ENCODE peak calls at places on chromosomes 4 and X, in seven cellular contexts. One of them, this sample, is unnamed.

GRCh38 chr4:67885727-67886126 is 1.9 kb upstream of the TMPRSS11D start:
- DNase-seq in breast epithelium: no peak
- DNase-seq in prostate gland: no peak
- DNase-seq in Panc1: peak
- DNase-seq in stomach: no peak
- DNase-seq in suprapubic skin: no peak
- DNase-seq in HL-60: peak
- DNase-seq in this sample: peak

GRCh38 chr4:146916479-146917076 is 29.1 kb downstream of the TTC29 start:
- DNase-seq in breast epithelium: no peak
- DNase-seq in prostate gland: no peak
- DNase-seq in Panc1: peak
- DNase-seq in stomach: no peak
- DNase-seq in suprapubic skin: no peak
- DNase-seq in HL-60: no peak
- DNase-seq in this sample: peak

GRCh38 chr4:52376107-52376704 is 282.9 kb downstream of the USP46 start:
- DNase-seq in breast epithelium: no peak
- DNase-seq in prostate gland: no peak
- DNase-seq in Panc1: peak
- DNase-seq in stomach: no peak
- DNase-seq in suprapubic skin: no peak
- DNase-seq in HL-60: peak
- DNase-seq in this sample: peak

GRCh38 chr4:4574792-4575191 is 32.9 kb upstream of the STX18 start:
- DNase-seq in breast epithelium: no peak
- DNase-seq in prostate gland: peak
- DNase-seq in Panc1: peak
- DNase-seq in stomach: no peak
- DNase-seq in suprapubic skin: no peak
- DNase-seq in HL-60: no peak
- DNase-seq in this sample: peak

GRCh38 chrX:94361241-94361640 is 687.2 kb downstream of the FAM133A start:
- DNase-seq in breast epithelium: no peak
- DNase-seq in prostate gland: no peak
- DNase-seq in Panc1: no peak
- DNase-seq in stomach: no peak
- DNase-seq in suprapubic skin: no peak
- DNase-seq in HL-60: no peak
- DNase-seq in this sample: no peak

GRCh38 chr4:37928896-37929537 is 31.2 kb upstream of the PTTG2 start:
- DNase-seq in breast epithelium: no peak
- DNase-seq in prostate gland: no peak
- DNase-seq in Panc1: no peak
- DNase-seq in stomach: no peak
- DNase-seq in suprapubic skin: no peak
- DNase-seq in HL-60: no peak
- DNase-seq in this sample: no peak

GRCh38 chrX:86002076-86002896 is 45.1 kb downstream of the CHM start:
- DNase-seq in breast epithelium: no peak
- DNase-seq in prostate gland: no peak
- DNase-seq in Panc1: no peak
- DNase-seq in stomach: peak
- DNase-seq in suprapubic skin: no peak
- DNase-seq in HL-60: peak
- DNase-seq in this sample: no peak

GRCh38 chrX:39736219-39737211 is 361.2 kb downstream of the BCOR start:
- DNase-seq in breast epithelium: peak
- DNase-seq in prostate gland: peak
- DNase-seq in Panc1: no peak
- DNase-seq in stomach: peak
- DNase-seq in suprapubic skin: peak
- DNase-seq in HL-60: no peak
- DNase-seq in this sample: peak

GRCh38 chr4:98570160-98570797 is 88.1 kb downstream of the TSPAN5 start:
- DNase-seq in breast epithelium: no peak
- DNase-seq in prostate gland: no peak
- DNase-seq in Panc1: no peak
- DNase-seq in stomach: no peak
- DNase-seq in suprapubic skin: no peak
- DNase-seq in HL-60: no peak
- DNase-seq in this sample: no peak

GRCh38 chrX:9340619-9341304 is 124.1 kb upstream of the TBL1X start:
- DNase-seq in breast epithelium: no peak
- DNase-seq in prostate gland: peak
- DNase-seq in Panc1: no peak
- DNase-seq in stomach: peak
- DNase-seq in suprapubic skin: peak
- DNase-seq in HL-60: peak
- DNase-seq in this sample: peak
- TF ChIP-seq POLR2AphosphoS5 in breast epithelium: no peak
- TF ChIP-seq POLR2AphosphoS5 in prostate gland: no peak
- TF ChIP-seq POLR2AphosphoS5 in Panc1: no peak
- TF ChIP-seq POLR2AphosphoS5 in stomach: peak
- TF ChIP-seq POLR2AphosphoS5 in suprapubic skin: no peak
- TF ChIP-seq POLR2AphosphoS5 in HL-60: no peak
- TF ChIP-seq POLR2AphosphoS5 in this sample: no peak

GRCh38 chr4:2413821-2414610 is 4.4 kb downstream of the ZFYVE28 start:
- DNase-seq in breast epithelium: no peak
- DNase-seq in prostate gland: no peak
- DNase-seq in Panc1: no peak
- DNase-seq in stomach: peak
- DNase-seq in suprapubic skin: peak
- DNase-seq in HL-60: no peak
- DNase-seq in this sample: peak

GRCh38 chr4:2411786-2412510 is 6.5 kb downstream of the ZFYVE28 start:
- DNase-seq in breast epithelium: no peak
- DNase-seq in prostate gland: no peak
- DNase-seq in Panc1: no peak
- DNase-seq in stomach: no peak
- DNase-seq in suprapubic skin: no peak
- DNase-seq in HL-60: no peak
- DNase-seq in this sample: no peak

GRCh38 chr4:2415213-2415612 is 3.2 kb downstream of the ZFYVE28 start:
- DNase-seq in breast epithelium: no peak
- DNase-seq in prostate gland: no peak
- DNase-seq in Panc1: no peak
- DNase-seq in stomach: no peak
- DNase-seq in suprapubic skin: no peak
- DNase-seq in HL-60: no peak
- DNase-seq in this sample: no peak

GRCh38 chr4:2412534-2412884 is 5.9 kb downstream of the ZFYVE28 start:
- DNase-seq in breast epithelium: no peak
- DNase-seq in prostate gland: no peak
- DNase-seq in Panc1: no peak
- DNase-seq in stomach: peak
- DNase-seq in suprapubic skin: no peak
- DNase-seq in HL-60: peak
- DNase-seq in this sample: no peak

GRCh38 chr4:2412885-2413716 is 5.3 kb downstream of the ZFYVE28 start:
- DNase-seq in breast epithelium: peak
- DNase-seq in prostate gland: peak
- DNase-seq in Panc1: peak
- DNase-seq in stomach: peak
- DNase-seq in suprapubic skin: peak
- DNase-seq in HL-60: peak
- DNase-seq in this sample: peak
- TF ChIP-seq POLR2AphosphoS5 in breast epithelium: no peak
- TF ChIP-seq POLR2AphosphoS5 in prostate gland: no peak
- TF ChIP-seq POLR2AphosphoS5 in Panc1: peak
- TF ChIP-seq POLR2AphosphoS5 in stomach: no peak
- TF ChIP-seq POLR2AphosphoS5 in suprapubic skin: peak
- TF ChIP-seq POLR2AphosphoS5 in HL-60: peak
- TF ChIP-seq POLR2AphosphoS5 in this sample: peak

GRCh38 chr4:185141777-185142176 is 1.3 kb upstream of the SLC25A4 start:
- DNase-seq in breast epithelium: no peak
- DNase-seq in prostate gland: no peak
- DNase-seq in Panc1: no peak
- DNase-seq in stomach: no peak
- DNase-seq in suprapubic skin: no peak
- DNase-seq in HL-60: no peak
- DNase-seq in this sample: no peak

GRCh38 chr4:185144601-185145240 is 1.7 kb downstream of the SLC25A4 start:
- DNase-seq in breast epithelium: no peak
- DNase-seq in prostate gland: no peak
- DNase-seq in Panc1: no peak
- DNase-seq in stomach: no peak
- DNase-seq in suprapubic skin: no peak
- DNase-seq in HL-60: no peak
- DNase-seq in this sample: no peak

GRCh38 chr4:185142911-185143595 is at the start of gene SLC25A4:
- DNase-seq in breast epithelium: peak
- DNase-seq in prostate gland: peak
- DNase-seq in Panc1: no peak
- DNase-seq in stomach: peak
- DNase-seq in suprapubic skin: peak
- DNase-seq in HL-60: peak
- DNase-seq in this sample: peak

GRCh38 chr4:185142563-185142910 is 529 bp upstream of the SLC25A4 start:
- DNase-seq in breast epithelium: no peak
- DNase-seq in prostate gland: peak
- DNase-seq in Panc1: no peak
- DNase-seq in stomach: no peak
- DNase-seq in suprapubic skin: no peak
- DNase-seq in HL-60: no peak
- DNase-seq in this sample: no peak

GRCh38 chr4:185143596-185143969 is 517 bp downstream of the SLC25A4 start:
- DNase-seq in breast epithelium: no peak
- DNase-seq in prostate gland: peak
- DNase-seq in Panc1: no peak
- DNase-seq in stomach: peak
- DNase-seq in suprapubic skin: no peak
- DNase-seq in HL-60: no peak
- DNase-seq in this sample: peak
- TF ChIP-seq POLR2AphosphoS5 in breast epithelium: no peak
- TF ChIP-seq POLR2AphosphoS5 in prostate gland: peak
- TF ChIP-seq POLR2AphosphoS5 in Panc1: no peak
- TF ChIP-seq POLR2AphosphoS5 in stomach: peak
- TF ChIP-seq POLR2AphosphoS5 in suprapubic skin: no peak
- TF ChIP-seq POLR2AphosphoS5 in HL-60: no peak
- TF ChIP-seq POLR2AphosphoS5 in this sample: no peak

GRCh38 chr4:65023877-65024670 is 614.8 kb upstream of the TECRL start:
- DNase-seq in breast epithelium: no peak
- DNase-seq in prostate gland: no peak
- DNase-seq in Panc1: no peak
- DNase-seq in stomach: no peak
- DNase-seq in suprapubic skin: no peak
- DNase-seq in HL-60: no peak
- DNase-seq in this sample: no peak
- TF ChIP-seq POLR2AphosphoS5 in breast epithelium: no peak
- TF ChIP-seq POLR2AphosphoS5 in prostate gland: no peak
- TF ChIP-seq POLR2AphosphoS5 in Panc1: no peak
- TF ChIP-seq POLR2AphosphoS5 in stomach: no peak
- TF ChIP-seq POLR2AphosphoS5 in suprapubic skin: no peak
- TF ChIP-seq POLR2AphosphoS5 in HL-60: no peak
- TF ChIP-seq POLR2AphosphoS5 in this sample: no peak

GRCh38 chrX:149643496-149643895 is 11.9 kb upstream of the TMEM185A start:
- DNase-seq in breast epithelium: no peak
- DNase-seq in prostate gland: no peak
- DNase-seq in Panc1: no peak
- DNase-seq in stomach: no peak
- DNase-seq in suprapubic skin: no peak
- DNase-seq in HL-60: no peak
- DNase-seq in this sample: no peak

GRCh38 chrX:149641832-149642231 is 10.2 kb upstream of the TMEM185A start:
- DNase-seq in breast epithelium: no peak
- DNase-seq in prostate gland: no peak
- DNase-seq in Panc1: no peak
- DNase-seq in stomach: no peak
- DNase-seq in suprapubic skin: no peak
- DNase-seq in HL-60: no peak
- DNase-seq in this sample: no peak

GRCh38 chrX:149638860-149639259 is 7.3 kb upstream of the TMEM185A start:
- DNase-seq in breast epithelium: no peak
- DNase-seq in prostate gland: no peak
- DNase-seq in Panc1: no peak
- DNase-seq in stomach: no peak
- DNase-seq in suprapubic skin: no peak
- DNase-seq in HL-60: no peak
- DNase-seq in this sample: no peak

GRCh38 chrX:149639568-149639967 is 8.0 kb upstream of the TMEM185A start:
- DNase-seq in breast epithelium: no peak
- DNase-seq in prostate gland: no peak
- DNase-seq in Panc1: no peak
- DNase-seq in stomach: no peak
- DNase-seq in suprapubic skin: no peak
- DNase-seq in HL-60: no peak
- DNase-seq in this sample: no peak

GRCh38 chrX:149641432-149641831 is 9.8 kb upstream of the TMEM185A start:
- DNase-seq in breast epithelium: no peak
- DNase-seq in prostate gland: no peak
- DNase-seq in Panc1: no peak
- DNase-seq in stomach: no peak
- DNase-seq in suprapubic skin: no peak
- DNase-seq in HL-60: no peak
- DNase-seq in this sample: no peak
- TF ChIP-seq POLR2AphosphoS5 in breast epithelium: no peak
- TF ChIP-seq POLR2AphosphoS5 in prostate gland: no peak
- TF ChIP-seq POLR2AphosphoS5 in Panc1: no peak
- TF ChIP-seq POLR2AphosphoS5 in stomach: no peak
- TF ChIP-seq POLR2AphosphoS5 in suprapubic skin: no peak
- TF ChIP-seq POLR2AphosphoS5 in HL-60: no peak
- TF ChIP-seq POLR2AphosphoS5 in this sample: no peak